ENCODE peak calls at places on chromosomes 3 and 15, in ten cellular contexts. N, J, C, U, R, D, A, O, M and L are unnamed samples.

GRCh38 chr3:24363242-24363641 is 131.4 kb downstream of the THRB start:
- DNase-seq in C (no peak), A (no peak), M (no peak), O (no peak), D (no peak), U (no peak), N (no peak), J (peak; percentile 49), R (no peak), L (no peak)

GRCh38 chr15:31161990-31162389 is 60.5 kb upstream of the TRPM1 start:
- DNase-seq in J (no peak), O (no peak), M (no peak), R (no peak), A (no peak), N (no peak), D (no peak), C (no peak), U (no peak), L (no peak)

GRCh38 chr15:44662478-44663409 is 718 bp downstream of the SPG11 start:
- DNase-seq in D (peak; percentile 81), M (no peak), N (peak; percentile 84), J (peak; percentile 55), U (peak; percentile 61), O (peak; percentile 91), R (no peak), A (peak; percentile 34), C (peak; percentile 87), L (no peak)

GRCh38 chr3:150783920-150784746 is 21.2 kb upstream of the SIAH2 start:
- DNase-seq in N (no peak), O (no peak), D (no peak), A (no peak), R (no peak), C (no peak), U (no peak), M (no peak), J (no peak), L (peak; percentile 80)

GRCh38 chr3:42936157-42936981 is 30.4 kb downstream of the ZNF662 start:
- DNase-seq in M (no peak), U (no peak), J (no peak), N (peak; percentile 63), D (peak; percentile 62), O (no peak), R (no peak), C (no peak), A (no peak), L (no peak)

GRCh38 chr3:9976736-9977709 is 9.6 kb downstream of the EMC3 start:
- DNase-seq in N (peak; percentile 64), D (peak; percentile 78), C (no peak), A (peak; percentile 68), J (peak; percentile 64), O (no peak), M (peak; percentile 75), R (no peak), U (no peak), L (peak; percentile 91)

GRCh38 chr15:64611085-64611484 is 150.7 kb downstream of the ZNF609 start:
- DNase-seq in M (no peak), C (no peak), U (no peak), R (no peak), D (no peak), J (no peak), A (no peak), N (no peak), O (no peak), L (no peak)

GRCh38 chr3:59726279-59726678 is 676.5 kb upstream of the CFAP20DC start:
- DNase-seq in A (no peak), N (no peak), U (no peak), D (no peak), O (no peak), J (no peak), C (no peak), R (no peak), M (no peak), L (no peak)

GRCh38 chr3:74614133-74614967 is at the start of gene CNTN3:
- DNase-seq in R (peak; percentile 61), U (no peak), J (peak; percentile 9), A (no peak), N (peak; percentile 63), D (peak; percentile 48), C (no peak), O (no peak), M (no peak), L (no peak)

GRCh38 chr3:111577798-111578685 is 17.1 kb downstream of the ZBED2 start:
- DNase-seq in N (no peak), J (no peak), U (peak; percentile 39), R (no peak), M (peak; percentile 65), D (no peak), O (no peak), C (peak; percentile 7), A (peak; percentile 69), L (peak; percentile 43)

GRCh38 chr3:9135930-9136525 is 113.4 kb downstream of the SRGAP3 start:
- DNase-seq in C (no peak), U (no peak), O (no peak), J (no peak), A (no peak), R (peak; percentile 64), N (no peak), D (no peak), M (no peak), L (no peak)

GRCh38 chr15:65082303-65082958 is 5.9 kb downstream of the KBTBD13 start:
- DNase-seq in M (peak; percentile 49), U (no peak), J (peak; percentile 22), C (no peak), O (no peak), R (no peak), N (no peak), D (peak; percentile 47), A (no peak), L (no peak)

GRCh38 chr3:9793161-9793781 is 389 bp downstream of the ARPC4 start:
- DNase-seq in R (no peak), N (no peak), A (no peak), M (peak; percentile 27), C (no peak), D (peak; percentile 71), J (no peak), O (no peak), U (no peak), L (no peak)

GRCh38 chr15:39597751-39598185 is 16.9 kb downstream of the THBS1 start:
- DNase-seq in M (peak; percentile 40), C (no peak), O (no peak), U (no peak), N (no peak), D (no peak), R (no peak), J (no peak), A (no peak), L (no peak)

GRCh38 chr3:196996454-196997265 is 28.0 kb upstream of the PIGZ start:
- DNase-seq in D (no peak), J (peak; percentile 77), U (no peak), R (no peak), N (peak; percentile 35), M (no peak), C (no peak), O (no peak), A (no peak), L (no peak)

GRCh38 chr15:34154725-34155204 is 52.9 kb downstream of the PGBD4 start:
- DNase-seq in D (no peak), A (peak; percentile 72), J (no peak), C (no peak), N (no peak), U (no peak), M (peak; percentile 28), R (no peak), O (no peak), L (peak; percentile 43)
- H3K27ac ChIP-seq in D (no peak overlapping the region), A (peak overlapping the region; percentile 55), J (no peak overlapping the region), C (no peak overlapping the region), N (no peak overlapping the region), U (no peak overlapping the region), M (peak overlapping the region; percentile 42), R (no peak overlapping the region), O (no peak overlapping the region), L (peak overlapping the region; percentile 92)

GRCh38 chr15:61480295-61480694 is 251.2 kb upstream of the RORA start:
- DNase-seq in J (no peak), R (no peak), U (no peak), A (no peak), M (no peak), C (no peak), O (no peak), D (no peak), N (no peak), L (no peak)
- H3K27ac ChIP-seq in J (no peak overlapping the region), R (no peak overlapping the region), U (no peak overlapping the region), A (no peak overlapping the region), M (no peak overlapping the region), C (no peak overlapping the region), O (no peak overlapping the region), D (no peak overlapping the region), N (no peak overlapping the region), L (no peak overlapping the region)

GRCh38 chr3:171776839-171777607 is 33.3 kb downstream of the PLD1 start:
- DNase-seq in C (no peak), R (no peak), M (no peak), D (no peak), O (no peak), J (no peak), A (no peak), U (no peak), N (no peak), L (no peak)
- H3K27ac ChIP-seq in C (no peak overlapping the region), R (no peak overlapping the region), M (no peak overlapping the region), D (peak overlapping the region; percentile 43), O (no peak overlapping the region), J (no peak overlapping the region), A (no peak overlapping the region), U (no peak overlapping the region), N (no peak overlapping the region), L (peak overlapping the region; percentile 8)

GRCh38 chr3:170470063-170471006 is 51.7 kb downstream of the CLDN11 start:
- DNase-seq in J (peak; percentile 21), N (no peak), M (peak; percentile 22), R (no peak), C (no peak), A (no peak), D (no peak), U (no peak), O (no peak), L (no peak)

GRCh38 chr3:170469151-170470062 is 50.7 kb downstream of the CLDN11 start:
- DNase-seq in J (peak; percentile 31), O (no peak), A (no peak), D (no peak), C (no peak), U (no peak), R (no peak), M (no peak), N (no peak), L (no peak)

GRCh38 chr3:170467560-170467959 is 48.9 kb downstream of the CLDN11 start:
- DNase-seq in M (no peak), R (no peak), A (no peak), U (no peak), O (no peak), C (no peak), N (no peak), J (no peak), D (no peak), L (no peak)

GRCh38 chr3:170465935-170466334 is 47.3 kb downstream of the CLDN11 start:
- DNase-seq in R (no peak), J (no peak), A (no peak), U (no peak), O (no peak), N (no peak), M (no peak), C (no peak), D (no peak), L (no peak)

DNA sequence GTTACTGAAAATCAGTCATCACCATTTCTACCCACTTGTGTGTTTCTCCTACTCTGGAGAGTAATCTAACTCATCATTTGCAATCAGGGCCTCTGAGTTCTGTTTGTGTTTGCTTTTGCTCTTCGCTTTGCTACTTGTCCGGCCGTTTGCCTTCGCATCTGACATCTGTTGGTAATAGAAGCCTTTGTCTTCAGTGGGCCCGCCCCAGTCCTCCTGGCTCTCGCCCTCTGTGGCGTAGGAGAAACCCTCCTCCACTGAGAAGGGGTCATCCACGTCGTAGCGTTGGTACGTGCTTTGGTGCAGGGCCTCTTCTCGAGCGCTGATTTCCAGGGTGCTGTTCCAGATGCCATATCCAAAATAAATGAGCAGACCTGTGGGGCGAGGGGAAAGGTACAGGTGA is 48.3 kb downstream of the CLDN11 start:
- DNase-seq in C (no peak), M (no peak), O (no peak), D (no peak), J (no peak), R (no peak), U (no peak), A (no peak), N (no peak), L (no peak)
- H3K27ac ChIP-seq in C (no peak overlapping the region), M (no peak overlapping the region), O (no peak overlapping the region), D (no peak overlapping the region), J (no peak overlapping the region), R (no peak overlapping the region), U (no peak overlapping the region), A (no peak overlapping the region), N (no peak overlapping the region), L (no peak overlapping the region)